ENCODE peak calls at places on chromosomes 4 and X, in seven cellular contexts. S is endothelial cell, L is anterior cingulate cortex, G is amniotic stem cell, K is NCI-H1092 treated with DMSO at 0.1 percent for 48 hours, I is NCI-H510A treated with DMSO at 0.1 percent for 48 hours, B is M059J. Z is an unnamed sample.
A peak's percentile ranks its signal among the peaks of the same experiment; 100 is the strongest.

GRCh38 chrX:134469481-134469880 is 9.5 kb downstream of the HPRT1 start:
- DNase-seq in I (no peak), S (no peak), G (no peak), L (no peak), B (peak; percentile 73), K (no peak), Z (no peak)

GRCh38 chr4:78534286-78534955 is 17.1 kb upstream of the ANXA3 start:
- DNase-seq in B (peak; percentile 37), I (no peak), K (no peak), L (no peak), S (no peak), G (no peak), Z (no peak)

GRCh38 chrX:136030357-136031225 is 45.4 kb downstream of the SLC9A6 start:
- DNase-seq in L (no peak), I (no peak), B (peak; percentile 27), G (no peak), S (no peak), K (no peak), Z (no peak)

GRCh38 chr4:113499166-113499565 is 262.4 kb downstream of the CAMK2D start:
- DNase-seq in L (no peak), K (no peak), I (peak; percentile 10), S (no peak), G (no peak), B (no peak), Z (no peak)

GRCh38 chr4:169337510-169337909 is 66.8 kb upstream of the SH3RF1 start:
- DNase-seq in K (no peak), L (no peak), G (peak; percentile 81), I (no peak), S (no peak), B (peak; percentile 75), Z (no peak)

GRCh38 chrX:52261463-52262194 is 76.9 kb downstream of the MAGED4 start:
- DNase-seq in G (peak; percentile 78), B (peak; percentile 87), K (peak; percentile 95), I (peak; percentile 67), L (peak; percentile 68), S (peak; percentile 76), Z (peak; percentile 43)

GRCh38 chrX:139203681-139204575 is 326.6 kb upstream of the F9 start:
- DNase-seq in S (peak; percentile 35), B (peak; percentile 53), K (peak; percentile 40), G (no peak), L (no peak), I (no peak), Z (no peak)

GRCh38 chrX:77788050-77788449 is 2.0 kb upstream of the ATRX start:
- DNase-seq in I (no peak), K (no peak), B (peak; percentile 59), L (no peak), G (no peak), S (no peak), Z (no peak)

GRCh38 chr4:174865418-174865985 is 36.5 kb upstream of the GLRA3 start:
- DNase-seq in I (no peak), G (no peak), B (peak; percentile 47), S (no peak), K (no peak), L (no peak), Z (no peak)

GRCh38 chrX:71941771-71942170 is 31.1 kb downstream of the NHSL2 start:
- DNase-seq in L (no peak), I (no peak), B (peak; percentile 22), S (no peak), G (peak; percentile 13), K (no peak), Z (no peak)

GRCh38 chrX:134484039-134484438 is 24.1 kb downstream of the HPRT1 start:
- DNase-seq in G (no peak), K (peak; percentile 33), I (peak; percentile 11), L (no peak), B (peak; percentile 70), S (no peak), Z (no peak)

GRCh38 chrX:40938418-40938817 is 146.8 kb upstream of the USP9X start:
- DNase-seq in S (no peak), G (no peak), K (no peak), I (no peak), L (no peak), B (peak; percentile 56), Z (no peak)

GRCh38 chr4:16230308-16230707 is 4.0 kb upstream of the TAPT1 start:
- DNase-seq in K (no peak), S (no peak), L (no peak), G (no peak), I (no peak), B (no peak), Z (no peak)

GRCh38 chr4:40840985-40841571 is 91.3 kb downstream of the NSUN7 start:
- DNase-seq in G (peak; percentile 63), L (peak; percentile 26), B (peak; percentile 85), K (peak; percentile 73), S (peak; percentile 86), I (peak; percentile 73), Z (peak; percentile 41)

GRCh38 chr4:7655549-7656243 is 221.0 kb upstream of the PSAPL1 start:
- DNase-seq in I (no peak), B (peak; percentile 82), L (no peak), K (no peak), S (no peak), G (no peak), Z (no peak)

GRCh38 chrX:46461653-46462191 is 83.5 kb downstream of the ZNF674 start:
- DNase-seq in S (no peak), L (no peak), K (no peak), B (no peak), I (no peak), G (no peak), Z (no peak)

GRCh38 chrX:106391284-106391852 is 220.4 kb upstream of the RADX start:
- DNase-seq in L (no peak), S (no peak), I (no peak), B (no peak), G (no peak), K (no peak), Z (no peak)

GRCh38 chr4:140240237-140240636 is 86.3 kb upstream of the MAML3 start:
- DNase-seq in L (no peak), I (peak; percentile 69), K (peak; percentile 83), B (no peak), S (no peak), G (no peak), Z (no peak)

GRCh38 chr4:37243722-37244582 is 591 bp upstream of the NWD2 start:
- DNase-seq in G (no peak), B (no peak), I (peak; percentile 11), S (peak; percentile 31), K (no peak), L (peak; percentile 4), Z (no peak)

GRCh38 chr4:181796502-181796901 is 446.7 kb upstream of the TENM3 start:
- DNase-seq in K (no peak), L (no peak), G (no peak), I (no peak), B (peak; percentile 78), S (no peak), Z (no peak)

GRCh38 chr4:168771251-168771650 is 238.8 kb downstream of the CBR4 start:
- DNase-seq in K (no peak), S (no peak), B (no peak), I (no peak), G (no peak), L (no peak), Z (no peak)

GRCh38 chr4:52612341-52612740 is 46.8 kb downstream of the USP46 start:
- DNase-seq in G (no peak), L (no peak), S (no peak), B (no peak), K (no peak), I (no peak), Z (no peak)

GRCh38 chrX:133246921-133247320 is 28.8 kb upstream of the TFDP3 start:
- DNase-seq in G (no peak), S (no peak), L (no peak), K (no peak), I (no peak), B (no peak), Z (no peak)

GRCh38 chrX:15334561-15334960 is 762 bp downstream of the PIGA start:
- DNase-seq in B (peak; percentile 37), S (no peak), K (no peak), L (no peak), I (no peak), G (no peak), Z (no peak)

GRCh38 chr4:85747871-85748491 is 273.0 kb downstream of the ARHGAP24 start:
- DNase-seq in K (peak; percentile 75), G (peak; percentile 29), B (peak; percentile 70), I (peak; percentile 87), S (peak; percentile 18), L (no peak), Z (peak; percentile 39)

Z was measured in brain pericyte.